ENCODE peak calls at places on chromosomes 16 and 17, in five cellular contexts. P is adrenal gland, O is GM23338, M is MG63, U is H7. Q is an unnamed sample. For H3K36me3 and H3K27me3, the result is how much of the 10 kb centered on the place peaks cover.

GRCh38 chr17:2023692-2024571 is 1.2 kb downstream of the RTN4RL1 start:
- DNase-seq in P (peak), M (no peak), O (peak), U (peak), Q (no peak)

GRCh38 chr16:70476272-70477020 is 22.1 kb downstream of the FCSK start:
- DNase-seq in M (peak), U (peak), P (no peak), O (no peak), Q (peak)

GRCh38 chr16:56631832-56632159 is 663 bp upstream of the MT1M start:
- DNase-seq in M (no peak), O (no peak), U (no peak), P (no peak), Q (no peak)

GRCh38 chr16:86952769-86953168 is 364.4 kb downstream of the C16orf95 start:
- DNase-seq in M (peak), P (no peak), U (no peak), O (no peak), Q (no peak)

GRCh38 chr16:7246578-7246977 is 86.1 kb upstream of the RBFOX1 start:
- DNase-seq in M (peak), P (no peak), O (peak), U (no peak), Q (no peak)

GRCh38 chr17:42857389-42857788 is 6.4 kb downstream of the AOC3 start:
- DNase-seq in M (no peak), O (no peak), U (peak), P (no peak), Q (no peak)

GRCh38 chr17:47693667-47694017 is 319 bp upstream of the TBKBP1 start:
- DNase-seq in O (no peak), U (no peak), P (no peak), M (no peak), Q (no peak)

GRCh38 chr16:56874800-56875199 is 9.8 kb downstream of the SLC12A3 start:
- DNase-seq in O (peak), P (no peak), U (no peak), M (peak), Q (no peak)

GRCh38 chr16:10500582-10500981 is 79.8 kb downstream of the EMP2 start:
- DNase-seq in M (no peak), P (no peak), U (no peak), O (no peak), Q (no peak)

GRCh38 chr17:12062249-12062648 is 41.6 kb downstream of the MAP2K4 start:
- DNase-seq in U (no peak), O (no peak), M (no peak), P (no peak), Q (no peak)

GRCh38 chr16:81920498-81920897 is 90.8 kb downstream of the SDR42E1 start:
- DNase-seq in O (no peak), P (no peak), U (no peak), M (no peak), Q (no peak)

GRCh38 chr16:81918927-81919326 is 92.3 kb downstream of the SDR42E1 start:
- DNase-seq in P (no peak), M (no peak), O (no peak), U (no peak), Q (no peak)

GRCh38 chr16:81923296-81923695 is 88.0 kb downstream of the SDR42E1 start:
- DNase-seq in P (no peak), M (no peak), U (no peak), O (no peak), Q (no peak)

GRCh38 chr16:81921415-81921814 is 89.9 kb downstream of the SDR42E1 start:
- DNase-seq in U (no peak), O (no peak), P (no peak), M (no peak), Q (no peak)

DNA sequence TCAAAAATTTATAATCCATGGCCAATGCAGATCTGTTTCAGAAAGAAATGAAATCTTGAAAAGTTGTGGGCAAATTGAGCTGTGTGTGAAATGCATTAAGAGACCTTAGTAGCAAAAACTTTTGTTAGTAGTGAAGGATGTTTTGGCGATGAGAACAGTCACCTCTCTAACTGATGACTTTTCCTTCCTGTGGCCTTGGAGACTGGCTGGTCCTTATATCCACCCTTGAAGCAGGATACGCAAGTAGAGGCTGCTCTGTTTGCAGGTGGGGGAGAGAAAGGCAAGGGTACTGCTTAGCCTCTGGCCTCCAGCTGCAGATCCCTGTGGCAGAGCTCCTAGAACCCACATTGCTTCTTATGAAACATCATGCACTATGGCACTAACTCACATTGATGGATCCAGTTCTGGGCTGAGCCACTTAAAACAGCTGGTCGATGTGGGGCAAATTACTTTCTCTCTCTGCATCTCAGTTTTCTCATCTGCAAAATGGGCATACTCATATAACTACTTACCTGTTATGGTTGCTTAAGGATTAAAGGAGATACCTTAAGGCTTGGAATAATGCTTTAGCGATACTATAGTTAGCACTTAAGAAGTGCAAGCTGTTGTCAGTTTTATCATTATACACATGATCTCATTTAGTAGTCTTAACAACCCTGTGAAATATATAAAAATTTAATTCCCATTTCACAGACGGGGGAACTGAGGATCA is 89.2 kb downstream of the SDR42E1 start:
- DNase-seq in U (no peak), O (no peak), P (no peak), M (no peak), Q (no peak)
- H3K36me3 ChIP-seq in U (under half), O (under half), P (under half), M (under half), Q (under half)

DNA sequence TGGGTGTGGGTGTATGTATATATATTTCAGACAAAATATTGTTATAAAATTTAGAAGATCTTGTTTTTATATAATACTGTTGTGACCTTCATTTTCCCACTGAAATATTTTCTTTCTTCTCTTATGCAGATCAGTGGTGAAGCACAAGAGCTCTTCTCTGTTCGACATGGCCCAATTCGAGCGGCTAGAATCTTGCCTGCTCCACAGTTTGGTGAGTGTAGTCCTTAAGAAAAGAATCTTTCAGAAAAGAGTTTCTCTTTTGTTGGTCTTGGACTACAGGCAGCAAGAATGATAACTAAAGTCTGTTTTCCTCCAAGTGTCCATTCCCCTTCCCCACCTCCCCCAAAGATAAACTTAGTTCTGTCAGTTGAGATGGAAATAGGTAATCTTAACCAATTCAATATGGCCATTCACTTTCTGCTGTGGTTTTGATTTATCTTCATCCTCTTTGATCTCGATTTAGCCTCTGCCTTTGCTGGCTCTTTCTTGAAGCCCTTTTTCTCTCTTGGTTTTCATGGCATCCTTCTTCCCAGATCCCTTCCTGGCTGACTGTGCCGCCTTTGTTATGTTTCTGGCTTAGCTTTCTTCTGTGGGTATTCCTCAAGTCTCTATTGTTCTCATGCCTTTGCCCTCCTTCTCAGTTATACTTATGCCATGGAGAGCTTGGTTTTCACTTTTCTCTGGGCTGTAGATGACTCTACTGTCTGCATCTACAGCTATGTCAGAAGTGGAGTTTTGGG is 69.6 kb downstream of the BCAS3 start:
- DNase-seq in U (peak), M (no peak), O (peak), P (no peak), Q (no peak)
- H3K27me3 ChIP-seq in U (under half), M (under half), O (under half), P (under half), Q (under half)

GRCh38 chr17:8243827-8244226 is 4.0 kb downstream of the CTC1 start:
- DNase-seq in U (no peak), O (no peak), M (no peak), P (no peak), Q (no peak)
- H3K36me3 ChIP-seq in U (under half), O (under half), M (under half), P (under half), Q (under half)

DNA sequence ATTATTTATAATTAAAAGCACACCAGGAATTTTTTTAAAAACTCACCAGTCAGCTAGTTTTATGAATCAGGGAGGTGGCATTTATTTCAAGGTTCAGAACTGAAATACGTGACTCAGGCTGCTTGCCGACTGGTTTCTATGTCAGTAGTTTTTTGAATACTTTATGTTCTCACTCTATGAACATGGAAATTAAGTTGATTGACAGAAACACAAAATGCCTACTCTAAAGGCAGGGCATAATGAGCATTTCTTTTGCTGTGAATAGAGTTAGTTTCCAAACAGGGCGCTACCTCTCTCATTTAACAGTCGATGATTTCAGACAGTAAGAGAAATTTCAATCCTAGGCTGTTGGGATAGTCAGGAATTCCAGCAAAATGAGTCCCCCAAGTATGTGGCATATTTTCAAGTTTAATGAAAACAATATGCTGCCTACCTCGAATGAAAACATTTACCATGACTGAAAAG is 6.7 kb downstream of the HS3ST3B1 start:
- DNase-seq in U (no peak), P (no peak), O (no peak), M (no peak), Q (peak)
- H3K27me3 ChIP-seq in U (under half), P (under half), O (under half), M (under half), Q (under half)

GRCh38 chr16:30083216-30084055 is 7.6 kb downstream of the PPP4C start:
- DNase-seq in O (no peak), P (no peak), M (no peak), U (no peak), Q (no peak)
- H3K36me3 ChIP-seq in O (under half), P (under half), M (half or more), U (under half), Q (half or more)

GRCh38 chr17:7341842-7342241 is 5.5 kb downstream of the ACAP1 start:
- DNase-seq in U (no peak), O (no peak), P (no peak), M (no peak), Q (no peak)

GRCh38 chr17:7334938-7335538 is 1.3 kb upstream of the ACAP1 start:
- DNase-seq in O (no peak), M (no peak), U (no peak), P (no peak), Q (no peak)

GRCh38 chr17:7343250-7343649 is 6.9 kb downstream of the ACAP1 start:
- DNase-seq in U (no peak), P (no peak), M (no peak), O (no peak), Q (no peak)

GRCh38 chr17:7336240-7337175 is at the start of gene ACAP1:
- DNase-seq in O (peak), M (no peak), U (peak), P (no peak), Q (no peak)

DNA sequence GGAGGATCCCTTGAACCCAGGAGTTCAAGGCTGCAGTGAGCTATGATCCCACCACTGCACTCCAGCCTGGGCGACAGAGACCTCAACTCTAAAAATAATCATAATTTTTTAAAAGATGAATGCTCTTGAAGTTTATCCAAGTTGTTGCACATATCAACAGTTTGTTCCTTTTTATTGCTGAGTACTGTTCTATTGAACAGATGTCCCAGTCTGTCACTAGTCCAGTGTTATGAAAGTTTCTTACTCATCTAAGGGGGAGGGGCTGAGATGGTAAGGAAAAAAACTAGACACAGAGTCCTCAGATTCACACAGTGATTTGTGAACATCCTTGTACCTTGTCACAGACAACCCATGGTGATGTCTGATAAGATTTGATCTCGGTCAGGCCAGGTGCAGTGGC is 3.9 kb downstream of the ACAP1 start:
- DNase-seq in M (no peak), U (no peak), P (no peak), O (no peak), Q (no peak)
- H3K27me3 ChIP-seq in M (under half), U (under half), P (under half), O (under half), Q (under half)

GRCh38 chr16:29986931-29987330 is 8.5 kb downstream of the HIRIP3 start:
- DNase-seq in M (no peak), O (no peak), P (no peak), U (peak), Q (no peak)
- H3K36me3 ChIP-seq in M (half or more), O (under half), P (half or more), U (under half), Q (half or more)